ENCODE peak calls at places on chromosomes 5 and 9, in six cellular contexts. Q, G, R, M, X and P are unnamed samples.

GRCh38 chr5:73303139-73304079 is 130.4 kb downstream of the TMEM174 start:
- DNase-seq in M (peak; percentile 89), G (no peak), X (peak; percentile 71), R (no peak), Q (peak; percentile 80), P (no peak)

GRCh38 chr9:93598647-93599241 is 22.4 kb downstream of the PHF2 start:
- DNase-seq in R (no peak), G (no peak), M (no peak), Q (no peak), X (no peak), P (peak; percentile 23)

GRCh38 chr5:72440207-72440638 is 67.0 kb downstream of the ZNF366 start:
- DNase-seq in R (no peak), Q (no peak), M (no peak), X (no peak), G (no peak), P (no peak)

GRCh38 chr9:2493106-2493505 is 128.5 kb upstream of the VLDLR start:
- DNase-seq in R (no peak), M (no peak), X (no peak), G (no peak), Q (no peak), P (no peak)

GRCh38 chr5:98321356-98321755 is 452.1 kb upstream of the RGMB start:
- DNase-seq in Q (no peak), M (no peak), R (no peak), G (peak; percentile 6), X (no peak), P (no peak)

GRCh38 chr9:128006360-128007024 is 25.7 kb upstream of the EEIG1 start:
- DNase-seq in Q (no peak), X (no peak), R (no peak), M (no peak), G (no peak), P (no peak)

GRCh38 chr5:154829181-154829588 is 21.2 kb downstream of the FAXDC2 start:
- DNase-seq in R (no peak), M (no peak), Q (peak; percentile 65), X (no peak), G (no peak), P (no peak)

GRCh38 chr9:117000196-117000723 is 313.2 kb downstream of the TRIM32 start:
- DNase-seq in G (no peak), M (no peak), R (no peak), Q (no peak), X (no peak), P (no peak)

GRCh38 chr5:106600803-106601202 is 1069.9 kb downstream of the EFNA5 start:
- DNase-seq in Q (no peak), M (no peak), X (no peak), G (no peak), R (no peak), P (no peak)

GRCh38 chr9:105932276-105932675 is 237.9 kb downstream of the TMEM38B start:
- DNase-seq in R (no peak), Q (no peak), G (no peak), M (no peak), X (no peak), P (no peak)

DNA sequence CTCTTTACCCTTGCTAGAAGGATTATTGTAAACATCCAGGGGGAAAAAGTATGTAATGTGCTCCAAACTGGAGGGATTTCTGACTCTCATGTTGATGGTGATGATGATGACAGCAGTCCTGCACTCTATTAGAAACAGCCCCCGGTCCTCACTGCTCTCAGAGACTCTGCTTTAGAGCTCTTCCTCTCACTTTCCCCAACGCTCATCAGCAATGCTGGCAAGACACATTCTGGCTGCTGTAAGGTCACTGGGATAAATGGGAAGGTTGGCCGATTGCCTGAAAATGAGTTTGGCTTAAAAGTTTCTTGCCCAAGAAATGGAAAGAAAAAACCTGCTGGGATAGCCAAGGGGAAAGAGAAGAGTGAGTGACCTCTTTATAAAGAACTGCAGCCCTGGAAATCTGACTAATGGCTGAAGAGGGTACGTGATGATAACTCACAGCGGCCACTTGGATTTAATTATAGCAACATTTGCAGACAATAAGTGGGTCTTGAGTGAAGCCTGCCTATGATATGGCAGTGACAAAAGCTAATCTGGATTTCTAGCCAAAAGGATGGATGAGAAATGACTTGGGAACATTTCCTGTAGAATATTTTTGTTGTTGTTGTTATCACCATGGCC is 235.8 kb downstream of the TMEM38B start:
- DNase-seq in R (no peak), G (peak; percentile 12), Q (no peak), X (no peak), M (no peak), P (no peak)
- H3K27ac ChIP-seq in R (no peak overlapping the region), G (no peak overlapping the region), Q (no peak overlapping the region), X (no peak overlapping the region), M (no peak overlapping the region), P (no peak overlapping the region)

GRCh38 chr9:89174291-89174690 is 4.3 kb downstream of the SHC3 start:
- DNase-seq in R (no peak), X (no peak), M (no peak), Q (no peak), G (no peak), P (no peak)
- H3K27ac ChIP-seq in R (no peak overlapping the region), X (no peak overlapping the region), M (no peak overlapping the region), Q (no peak overlapping the region), G (no peak overlapping the region), P (no peak overlapping the region)

DNA sequence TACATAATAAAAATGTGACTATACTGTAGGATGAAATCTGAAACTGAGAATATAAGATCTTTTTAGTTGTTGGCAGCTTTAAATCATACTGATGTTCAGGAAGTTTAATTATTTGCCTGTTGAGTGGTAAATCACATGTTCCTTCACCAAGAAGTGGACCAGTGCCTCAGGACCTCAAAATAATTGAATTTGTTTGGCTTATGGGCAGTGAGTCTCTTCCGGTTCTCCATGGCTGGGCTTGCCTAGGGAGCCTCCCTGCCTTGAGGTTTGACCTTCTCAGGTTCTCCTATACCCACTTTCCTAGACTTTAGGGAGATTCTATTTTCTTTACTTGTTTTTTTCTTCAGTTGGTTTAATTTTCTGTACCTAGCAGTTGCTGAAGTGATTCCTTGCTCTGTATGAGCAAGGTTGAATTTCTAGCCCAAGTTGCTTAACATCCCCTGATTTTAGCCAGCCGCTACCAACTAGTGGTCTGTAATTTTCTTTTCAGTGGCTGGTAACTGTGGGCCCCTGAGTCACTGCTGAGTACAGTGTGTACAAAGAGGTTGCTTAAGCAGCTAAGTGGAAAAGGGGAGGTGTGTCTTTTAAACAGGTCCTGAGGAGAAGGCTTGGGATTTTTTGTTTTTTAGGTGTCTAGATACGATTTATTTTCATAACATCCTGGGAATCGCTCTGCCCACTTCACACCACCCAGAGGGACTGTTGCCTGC is 254.9 kb downstream of the NR3C1 start:
- DNase-seq in G (peak; percentile 29), R (no peak), Q (no peak), X (no peak), M (no peak), P (no peak)
- H3K27ac ChIP-seq in G (peak overlapping the region; percentile 51), R (no peak overlapping the region), Q (no peak overlapping the region), X (peak overlapping the region; percentile 55), M (no peak overlapping the region), P (no peak overlapping the region)

GRCh38 chr5:77425998-77426659 is 66.0 kb downstream of the WDR41 start:
- DNase-seq in X (no peak), M (no peak), Q (no peak), R (no peak), G (peak; percentile 15), P (no peak)
- H3K27ac ChIP-seq in X (no peak overlapping the region), M (no peak overlapping the region), Q (no peak overlapping the region), R (no peak overlapping the region), G (no peak overlapping the region), P (no peak overlapping the region)

DNA sequence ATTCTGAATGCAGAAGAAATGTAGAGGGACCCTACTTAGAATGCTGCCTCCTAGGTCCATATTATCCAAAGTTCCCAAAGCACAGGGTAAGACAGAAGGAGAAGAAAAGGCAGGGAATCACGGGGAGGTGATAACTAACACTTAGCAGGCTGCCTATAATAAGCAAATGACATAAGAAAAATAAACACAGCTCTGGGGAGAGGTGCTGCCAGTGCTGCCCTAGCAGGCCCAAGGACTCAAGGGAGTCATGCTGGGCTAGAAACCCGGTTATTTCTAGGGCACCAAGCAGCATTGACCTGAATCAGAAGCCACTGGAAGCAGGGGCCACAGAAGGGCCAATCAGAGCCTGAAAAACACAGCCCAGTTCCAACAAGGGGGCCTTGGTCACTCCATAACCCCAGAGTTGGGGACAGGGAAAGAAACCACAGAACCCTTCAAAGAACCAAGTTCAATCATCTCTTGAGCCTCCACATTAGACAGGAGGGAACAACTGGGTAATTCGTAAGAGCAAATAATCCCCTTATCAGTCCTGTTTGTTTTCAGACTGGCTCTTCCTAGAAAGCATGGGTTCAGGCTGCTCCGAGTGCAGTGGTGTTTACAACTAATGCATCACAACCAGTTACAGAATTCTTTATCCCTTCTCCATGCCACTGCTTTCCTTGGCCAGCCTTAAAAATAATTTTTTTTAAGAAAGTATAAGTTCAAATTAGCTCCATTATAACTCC is 24.0 kb downstream of the NRG2 start:
- DNase-seq in M (no peak), R (no peak), Q (no peak), X (no peak), G (no peak), P (no peak)
- H3K27ac ChIP-seq in M (no peak overlapping the region), R (no peak overlapping the region), Q (no peak overlapping the region), X (no peak overlapping the region), G (no peak overlapping the region), P (no peak overlapping the region)

DNA sequence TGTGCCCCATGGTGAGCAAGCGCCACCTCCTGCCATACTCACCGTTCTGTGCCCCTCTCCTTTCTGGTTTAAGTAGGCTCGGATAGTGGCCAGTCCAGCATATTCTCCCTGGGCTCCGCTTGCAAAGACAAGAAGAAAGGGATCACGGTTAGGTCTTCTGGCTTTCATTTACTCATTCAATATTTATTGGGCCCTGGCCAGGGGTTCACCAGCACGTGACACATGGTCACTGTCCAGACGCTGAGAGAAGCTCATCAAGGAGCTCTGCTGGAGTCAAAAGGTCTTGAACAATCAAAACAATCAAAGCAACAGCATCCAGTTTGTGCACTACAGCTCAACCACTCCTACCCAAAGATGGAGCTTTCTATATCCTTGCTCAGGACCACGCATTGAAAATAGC is 80.2 kb downstream of the GLDC start:
- DNase-seq in X (no peak), Q (no peak), R (no peak), G (no peak), M (no peak), P (no peak)
- H3K27ac ChIP-seq in X (no peak overlapping the region), Q (no peak overlapping the region), R (no peak overlapping the region), G (no peak overlapping the region), M (no peak overlapping the region), P (no peak overlapping the region)